ENCODE peak calls at places on chromosomes 6 and 20, in four cellular contexts. One of them, this sample, is unnamed.

GRCh38 chr6:34247481-34248197 is 1.2 kb downstream of the SMIM29 start:
- DNase-seq in mucosa of descending colon: no peak
- DNase-seq in HFFc6: no peak
- DNase-seq in activated gamma-delta T cell treated with anti-CD3 and anti-CD28 coated beads, Interleukin-2, amount 50 U/mL, for 16 hours: no peak
- DNase-seq in this sample: no peak

GRCh38 chr6:3230275-3231212 is 3.1 kb upstream of the TUBB2B start:
- DNase-seq in activated gamma-delta T cell treated with anti-CD3 and anti-CD28 coated beads, Interleukin-2, amount 50 U/mL, for 16 hours: no peak
- DNase-seq in mucosa of descending colon: no peak
- DNase-seq in HFFc6: peak
- DNase-seq in this sample: no peak

GRCh38 chr20:33282196-33282934 is 649 bp upstream of the BPIFB1 start:
- DNase-seq in mucosa of descending colon: no peak
- DNase-seq in activated gamma-delta T cell treated with anti-CD3 and anti-CD28 coated beads, Interleukin-2, amount 50 U/mL, for 16 hours: no peak
- DNase-seq in HFFc6: no peak
- DNase-seq in this sample: no peak

GRCh38 chr20:61937146-61937962 is 128.3 kb downstream of the TAF4 start:
- DNase-seq in mucosa of descending colon: peak
- DNase-seq in activated gamma-delta T cell treated with anti-CD3 and anti-CD28 coated beads, Interleukin-2, amount 50 U/mL, for 16 hours: no peak
- DNase-seq in HFFc6: no peak
- DNase-seq in this sample: no peak

GRCh38 chr6:137724495-137725211 is 142.4 kb upstream of the TNFAIP3 start:
- DNase-seq in activated gamma-delta T cell treated with anti-CD3 and anti-CD28 coated beads, Interleukin-2, amount 50 U/mL, for 16 hours: no peak
- DNase-seq in mucosa of descending colon: no peak
- DNase-seq in HFFc6: no peak
- DNase-seq in this sample: no peak

GRCh38 chr20:57130160-57130772 is 136.2 kb downstream of the BMP7 start:
- DNase-seq in HFFc6: no peak
- DNase-seq in activated gamma-delta T cell treated with anti-CD3 and anti-CD28 coated beads, Interleukin-2, amount 50 U/mL, for 16 hours: no peak
- DNase-seq in mucosa of descending colon: no peak
- DNase-seq in this sample: no peak

GRCh38 chr20:16821211-16822089 is 73.3 kb downstream of the OTOR start:
- DNase-seq in activated gamma-delta T cell treated with anti-CD3 and anti-CD28 coated beads, Interleukin-2, amount 50 U/mL, for 16 hours: no peak
- DNase-seq in mucosa of descending colon: no peak
- DNase-seq in HFFc6: peak
- DNase-seq in this sample: no peak

GRCh38 chr20:23765578-23765977 is 14.8 kb upstream of the CST1 start:
- DNase-seq in mucosa of descending colon: no peak
- DNase-seq in activated gamma-delta T cell treated with anti-CD3 and anti-CD28 coated beads, Interleukin-2, amount 50 U/mL, for 16 hours: no peak
- DNase-seq in HFFc6: no peak
- DNase-seq in this sample: no peak

GRCh38 chr20:53077373-53078205 is 105.4 kb downstream of the TSHZ2 start:
- DNase-seq in activated gamma-delta T cell treated with anti-CD3 and anti-CD28 coated beads, Interleukin-2, amount 50 U/mL, for 16 hours: no peak
- DNase-seq in HFFc6: no peak
- DNase-seq in mucosa of descending colon: no peak
- DNase-seq in this sample: no peak

GRCh38 chr6:140811642-140812041 is 1321.1 kb upstream of the GJE1 start:
- DNase-seq in activated gamma-delta T cell treated with anti-CD3 and anti-CD28 coated beads, Interleukin-2, amount 50 U/mL, for 16 hours: no peak
- DNase-seq in mucosa of descending colon: no peak
- DNase-seq in HFFc6: no peak
- DNase-seq in this sample: no peak

GRCh38 chr6:121932071-121933009 is 467.1 kb upstream of the HSF2 start:
- DNase-seq in activated gamma-delta T cell treated with anti-CD3 and anti-CD28 coated beads, Interleukin-2, amount 50 U/mL, for 16 hours: no peak
- DNase-seq in mucosa of descending colon: no peak
- DNase-seq in HFFc6: peak
- DNase-seq in this sample: peak

GRCh38 chr6:3844097-3844463 is 5.1 kb upstream of the FAM50B start:
- DNase-seq in mucosa of descending colon: no peak
- DNase-seq in HFFc6: peak
- DNase-seq in activated gamma-delta T cell treated with anti-CD3 and anti-CD28 coated beads, Interleukin-2, amount 50 U/mL, for 16 hours: no peak
- DNase-seq in this sample: no peak

GRCh38 chr20:18057106-18057993 is at the start of gene OVOL2:
- DNase-seq in HFFc6: no peak
- DNase-seq in mucosa of descending colon: peak
- DNase-seq in activated gamma-delta T cell treated with anti-CD3 and anti-CD28 coated beads, Interleukin-2, amount 50 U/mL, for 16 hours: no peak
- DNase-seq in this sample: no peak

GRCh38 chr6:137297887-137298286 is 78.7 kb upstream of the IFNGR1 start:
- DNase-seq in mucosa of descending colon: no peak
- DNase-seq in activated gamma-delta T cell treated with anti-CD3 and anti-CD28 coated beads, Interleukin-2, amount 50 U/mL, for 16 hours: no peak
- DNase-seq in HFFc6: no peak
- DNase-seq in this sample: no peak

GRCh38 chr6:149884215-149884614 is 13.7 kb downstream of the RAET1E start:
- DNase-seq in activated gamma-delta T cell treated with anti-CD3 and anti-CD28 coated beads, Interleukin-2, amount 50 U/mL, for 16 hours: no peak
- DNase-seq in mucosa of descending colon: no peak
- DNase-seq in HFFc6: no peak
- DNase-seq in this sample: no peak

GRCh38 chr6:8552023-8552422 is 116.7 kb upstream of the SLC35B3 start:
- DNase-seq in HFFc6: no peak
- DNase-seq in activated gamma-delta T cell treated with anti-CD3 and anti-CD28 coated beads, Interleukin-2, amount 50 U/mL, for 16 hours: no peak
- DNase-seq in mucosa of descending colon: no peak
- DNase-seq in this sample: no peak

GRCh38 chr20:2729251-2729713 is 36.7 kb downstream of the EBF4 start:
- DNase-seq in HFFc6: no peak
- DNase-seq in mucosa of descending colon: no peak
- DNase-seq in activated gamma-delta T cell treated with anti-CD3 and anti-CD28 coated beads, Interleukin-2, amount 50 U/mL, for 16 hours: no peak
- DNase-seq in this sample: no peak

GRCh38 chr6:89205819-89206218 is 11.3 kb downstream of the GABRR1 start:
- DNase-seq in HFFc6: no peak
- DNase-seq in activated gamma-delta T cell treated with anti-CD3 and anti-CD28 coated beads, Interleukin-2, amount 50 U/mL, for 16 hours: no peak
- DNase-seq in mucosa of descending colon: no peak
- DNase-seq in this sample: no peak

GRCh38 chr6:56334937-56335336 is 87.6 kb upstream of the COL21A1 start:
- DNase-seq in mucosa of descending colon: no peak
- DNase-seq in HFFc6: peak
- DNase-seq in activated gamma-delta T cell treated with anti-CD3 and anti-CD28 coated beads, Interleukin-2, amount 50 U/mL, for 16 hours: no peak
- DNase-seq in this sample: no peak

GRCh38 chr20:42027746-42028268 is 409.6 kb upstream of the CHD6 start:
- DNase-seq in activated gamma-delta T cell treated with anti-CD3 and anti-CD28 coated beads, Interleukin-2, amount 50 U/mL, for 16 hours: no peak
- DNase-seq in mucosa of descending colon: no peak
- DNase-seq in HFFc6: no peak
- DNase-seq in this sample: no peak

GRCh38 chr20:34538671-34539123 is 19.8 kb upstream of the MAP1LC3A start:
- DNase-seq in activated gamma-delta T cell treated with anti-CD3 and anti-CD28 coated beads, Interleukin-2, amount 50 U/mL, for 16 hours: no peak
- DNase-seq in mucosa of descending colon: peak
- DNase-seq in HFFc6: peak
- DNase-seq in this sample: no peak

GRCh38 chr20:10861086-10861485 is 187.3 kb upstream of the JAG1 start:
- DNase-seq in HFFc6: peak
- DNase-seq in activated gamma-delta T cell treated with anti-CD3 and anti-CD28 coated beads, Interleukin-2, amount 50 U/mL, for 16 hours: no peak
- DNase-seq in mucosa of descending colon: no peak
- DNase-seq in this sample: no peak

GRCh38 chr20:49699200-49699992 is 14.3 kb downstream of the B4GALT5 start:
- DNase-seq in mucosa of descending colon: no peak
- DNase-seq in activated gamma-delta T cell treated with anti-CD3 and anti-CD28 coated beads, Interleukin-2, amount 50 U/mL, for 16 hours: no peak
- DNase-seq in HFFc6: peak
- DNase-seq in this sample: no peak

GRCh38 chr20:32702706-32703425 is 29.1 kb upstream of the C20orf203 start:
- DNase-seq in HFFc6: no peak
- DNase-seq in activated gamma-delta T cell treated with anti-CD3 and anti-CD28 coated beads, Interleukin-2, amount 50 U/mL, for 16 hours: no peak
- DNase-seq in mucosa of descending colon: no peak
- DNase-seq in this sample: no peak

This sample was measured in tibial nerve.